ENCODE peak calls at places on chromosomes 1 and 21, in four cellular contexts. B, T, Y and Q are unnamed samples.

GRCh38 chr1:27137022-27137542 is 17.8 kb downstream of the SLC9A1 start:
- DNase-seq in B (peak), T (peak), Y (peak), Q (no peak)

GRCh38 chr21:38942617-38943245 is 137.0 kb downstream of the ETS2 start:
- DNase-seq in B (no peak), T (no peak), Y (no peak), Q (no peak)

GRCh38 chr1:226988337-226988672 is 48.2 kb downstream of the COQ8A start:
- DNase-seq in B (no peak), T (no peak), Y (no peak), Q (no peak)

GRCh38 chr1:67642694-67643093 is 42.3 kb upstream of the GADD45A start:
- DNase-seq in B (no peak), T (no peak), Y (no peak), Q (no peak)

GRCh38 chr1:18879221-18879790 is 19.8 kb upstream of the TAS1R2 start:
- DNase-seq in B (peak), T (no peak), Y (no peak), Q (no peak)

GRCh38 chr21:35811115-35811806 is 249.1 kb downstream of the SETD4 start:
- DNase-seq in B (no peak), T (no peak), Y (no peak), Q (no peak)

GRCh38 chr21:26909972-26910371 is 56.9 kb downstream of the ADAMTS5 start:
- DNase-seq in B (no peak), T (no peak), Y (no peak), Q (no peak)

GRCh38 chr1:94621392-94621791 is 79.8 kb upstream of the F3 start:
- DNase-seq in B (peak), T (no peak), Y (no peak), Q (no peak)

GRCh38 chr1:227785812-227786608 is 29.5 kb upstream of the PRSS38 start:
- DNase-seq in B (no peak), T (no peak), Y (no peak), Q (no peak)

GRCh38 chr1:25796807-25797458 is 3.1 kb upstream of the SELENON start:
- DNase-seq in B (peak), T (peak), Y (peak), Q (peak)

GRCh38 chr1:228094432-228095016 is 8.6 kb downstream of the C1orf35 start:
- DNase-seq in B (peak), T (no peak), Y (no peak), Q (no peak)

GRCh38 chr1:70990460-70991253 is 57.0 kb downstream of the PTGER3 start:
- DNase-seq in B (no peak), T (no peak), Y (no peak), Q (no peak)

GRCh38 chr1:215557504-215557903 is 9.6 kb upstream of the KCTD3 start:
- DNase-seq in B (no peak), T (no peak), Y (no peak), Q (no peak)

GRCh38 chr1:185774384-185774783 is 40.2 kb downstream of the HMCN1 start:
- DNase-seq in B (no peak), T (no peak), Y (no peak), Q (no peak)

GRCh38 chr1:3222042-3222692 is 153.2 kb downstream of the PRDM16 start:
- DNase-seq in B (no peak), T (peak), Y (no peak), Q (no peak)

GRCh38 chr21:44914176-44914874 is 6.4 kb downstream of the ITGB2 start:
- DNase-seq in B (peak), T (peak), Y (peak), Q (peak)

GRCh38 chr1:162310337-162310736 is 66.3 kb downstream of the SPATA46 start:
- DNase-seq in B (no peak), T (no peak), Y (no peak), Q (no peak)

GRCh38 chr1:192311281-192311680 is 5.5 kb upstream of the RGS21 start:
- DNase-seq in B (no peak), T (no peak), Y (no peak), Q (no peak)

GRCh38 chr1:241612533-241613505 is 27.4 kb downstream of the CHML start:
- DNase-seq in B (no peak), T (no peak), Y (no peak), Q (no peak)

GRCh38 chr21:43333301-43334062 is 93.4 kb downstream of the SIK1 start:
- DNase-seq in B (peak), T (peak), Y (peak), Q (peak)

GRCh38 chr1:197961933-197962332 is 44.8 kb downstream of the LHX9 start:
- DNase-seq in B (no peak), T (no peak), Y (no peak), Q (no peak)

GRCh38 chr1:158124034-158124433 is 56.7 kb upstream of the CD1D start:
- DNase-seq in B (peak), T (no peak), Y (no peak), Q (no peak)

DNA sequence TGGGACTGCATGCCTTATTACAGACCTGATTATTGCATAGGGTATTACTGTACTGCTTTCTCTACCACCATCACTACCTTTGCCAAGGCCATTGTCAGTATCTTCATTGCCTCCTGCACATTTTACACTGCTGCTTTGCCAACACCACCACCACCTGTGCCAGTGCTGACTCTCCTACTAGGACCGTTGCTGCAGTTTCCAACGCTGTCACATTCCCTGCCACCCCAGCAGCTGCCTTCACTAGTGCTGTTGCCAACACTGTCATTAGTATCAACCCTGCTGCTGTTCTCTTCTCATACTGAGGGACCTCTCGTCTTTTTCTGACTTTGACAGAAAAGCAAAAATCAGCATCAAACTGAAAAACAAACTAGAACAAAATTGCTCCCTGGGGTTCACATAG is 394.9 kb upstream of the B3GALT2 start:
- DNase-seq in B (no peak), T (no peak), Y (no peak), Q (no peak)
- TF ChIP-seq CTCF in B (no peak), T (no peak), Y (no peak), Q (no peak)

DNA sequence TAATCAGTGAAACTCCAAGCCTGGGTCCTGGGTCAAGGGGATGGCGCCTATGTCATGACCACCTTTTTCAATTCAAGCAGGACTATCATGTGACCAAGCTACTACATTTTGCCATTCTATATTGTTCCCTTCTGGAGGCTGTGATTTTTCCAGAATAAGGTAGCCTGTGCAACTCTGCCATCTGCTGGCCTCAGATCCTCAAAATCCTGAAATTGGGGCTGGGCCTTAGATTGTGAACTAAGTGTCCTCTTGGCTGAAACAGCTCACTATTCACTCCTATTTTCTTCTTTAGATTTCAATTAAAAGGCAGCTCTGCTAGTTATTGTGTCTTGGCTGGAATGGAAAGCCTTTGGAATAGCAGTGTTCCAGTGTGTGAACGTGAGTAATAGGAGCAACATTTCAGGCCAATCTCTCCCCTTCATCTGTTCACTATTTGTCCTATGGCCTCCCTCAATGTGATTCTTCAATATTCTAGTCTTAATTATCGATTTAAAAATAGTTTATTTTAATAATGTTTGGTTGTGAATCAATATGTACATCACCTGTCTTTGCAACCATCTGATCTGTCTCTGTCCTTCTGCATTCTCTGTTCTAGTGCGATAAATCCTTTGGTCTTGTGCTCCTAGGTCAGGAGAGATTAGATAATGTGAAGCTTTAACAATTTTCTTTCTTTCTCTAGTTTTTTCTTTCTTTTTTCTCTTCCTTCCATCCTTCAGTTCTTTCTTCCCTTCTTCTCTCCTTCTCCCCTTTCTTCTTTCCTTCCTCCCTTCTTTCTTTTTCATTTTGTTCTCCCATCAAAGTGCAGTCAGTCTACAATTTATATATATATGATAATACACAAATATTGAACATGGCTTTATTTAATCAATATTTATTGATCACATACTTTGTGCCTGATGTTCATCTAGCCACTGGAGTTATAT is 69.8 kb downstream of the CR1 start:
- DNase-seq in B (no peak), T (no peak), Y (no peak), Q (peak)
- TF ChIP-seq CTCF in B (no peak), T (peak), Y (peak), Q (peak)

GRCh38 chr1:176847052-176847451 is 317.5 kb downstream of the ASTN1 start:
- DNase-seq in B (no peak), T (no peak), Y (no peak), Q (no peak)

GRCh38 chr1:176849281-176849680 is 315.2 kb downstream of the ASTN1 start:
- DNase-seq in B (no peak), T (no peak), Y (no peak), Q (no peak)

GRCh38 chr1:176837708-176838107 is 326.8 kb downstream of the ASTN1 start:
- DNase-seq in B (no peak), T (no peak), Y (no peak), Q (no peak)

DNA sequence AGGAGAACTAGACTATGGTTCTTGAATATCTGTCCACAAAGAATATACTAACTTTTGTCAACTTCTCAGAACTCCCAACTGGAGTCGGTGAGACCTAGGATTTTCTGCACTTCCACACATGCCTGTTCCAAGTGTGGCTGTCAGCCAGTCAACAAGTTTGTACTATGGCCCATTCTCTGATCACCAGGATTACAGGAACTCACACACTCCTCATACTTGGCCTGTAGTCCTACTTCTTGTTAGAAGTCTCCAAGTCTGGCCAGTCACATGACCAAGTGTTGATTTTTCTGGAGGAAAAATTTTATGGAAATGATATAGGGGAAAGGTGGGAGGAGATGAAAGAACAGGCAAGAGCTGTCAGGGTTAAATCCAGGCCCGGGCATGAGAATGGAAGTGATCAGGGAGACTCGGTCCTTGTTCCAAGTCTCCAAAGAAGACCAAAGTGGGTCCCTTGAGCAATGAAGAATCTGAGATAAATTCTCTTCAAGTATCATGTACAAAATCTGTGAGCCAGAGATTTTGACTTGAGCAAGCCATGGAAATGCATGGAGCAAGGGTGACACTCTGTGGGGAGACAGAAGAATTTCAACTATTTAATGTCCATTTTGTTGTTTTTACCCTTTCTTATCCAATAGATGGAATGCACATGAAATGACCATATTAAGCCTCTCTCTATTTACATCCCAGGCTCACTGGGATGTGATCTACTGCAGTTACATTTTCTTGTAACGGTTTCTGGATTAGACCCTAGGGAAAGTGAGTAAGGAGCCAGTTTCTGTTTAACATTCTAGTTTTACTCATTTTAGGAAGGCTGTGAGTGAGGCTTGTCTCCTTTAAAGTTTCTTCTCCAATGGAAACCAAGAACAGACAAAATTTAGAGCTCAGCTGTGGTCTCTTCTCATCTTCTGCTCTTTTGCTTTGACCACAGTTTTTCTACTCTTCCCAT is 320.9 kb downstream of the ASTN1 start:
- DNase-seq in B (no peak), T (no peak), Y (peak), Q (peak)
- TF ChIP-seq CTCF in B (peak), T (peak), Y (peak), Q (peak)

GRCh38 chr1:43383449-43383848 is 6.2 kb downstream of the MED8 start:
- DNase-seq in B (no peak), T (no peak), Y (no peak), Q (no peak)
- TF ChIP-seq CTCF in B (peak), T (peak), Y (peak), Q (no peak)

GRCh38 chr1:1836119-1836518 is 54.8 kb downstream of the GNB1 start:
- DNase-seq in B (no peak), T (no peak), Y (no peak), Q (no peak)

GRCh38 chr1:1842360-1843146 is 48.3 kb downstream of the GNB1 start:
- DNase-seq in B (no peak), T (no peak), Y (no peak), Q (peak)

GRCh38 chr1:1839311-1839965 is 51.4 kb downstream of the GNB1 start:
- DNase-seq in B (no peak), T (no peak), Y (no peak), Q (no peak)

GRCh38 chr1:1846386-1846918 is 44.4 kb downstream of the GNB1 start:
- DNase-seq in B (no peak), T (no peak), Y (no peak), Q (no peak)

DNA sequence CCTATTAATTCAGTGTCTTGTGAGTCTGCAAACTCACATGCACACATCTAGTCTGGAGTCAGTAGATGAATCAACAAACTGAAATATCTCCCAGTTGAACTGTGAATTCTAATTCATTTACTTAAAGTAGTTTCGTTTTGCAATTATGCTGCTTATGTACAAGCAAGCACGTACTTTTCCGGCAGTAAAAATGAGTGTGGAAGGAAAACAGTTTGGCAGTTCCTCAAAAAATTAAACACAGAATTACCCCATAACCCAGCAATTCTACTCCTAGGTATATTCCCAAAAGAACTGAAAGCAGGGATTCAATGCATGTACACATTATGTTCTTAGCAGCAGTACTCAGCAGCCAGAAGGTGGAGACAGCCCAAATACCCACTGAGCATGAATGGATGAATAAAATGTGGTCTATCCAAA is 49.3 kb downstream of the GNB1 start:
- DNase-seq in B (no peak), T (no peak), Y (no peak), Q (no peak)
- TF ChIP-seq CTCF in B (no peak), T (peak), Y (no peak), Q (no peak)

GRCh38 chr1:86832409-86832808 is 81.5 kb downstream of the SELENOF start:
- DNase-seq in B (no peak), T (no peak), Y (no peak), Q (no peak)

GRCh38 chr1:86828024-86828423 is 85.9 kb downstream of the SELENOF start:
- DNase-seq in B (no peak), T (no peak), Y (no peak), Q (no peak)

GRCh38 chr1:86833461-86834215 is 80.3 kb downstream of the SELENOF start:
- DNase-seq in B (peak), T (peak), Y (peak), Q (peak)
- TF ChIP-seq CTCF in B (peak), T (peak), Y (peak), Q (peak)